ENCODE peak calls at places on chromosome 13, in eight cellular contexts. O is tibial nerve; F is effector memory CD8-positive, alpha-beta T cell; S is anterior cingulate cortex; K is naive thymus-derived CD8-positive, alpha-beta T cell; A is activated gamma-delta T cell treated with Interleukin-2 at 50 U/mL for 16 hours; G is stimulated activated CD8-positive, alpha-beta memory T cell treated with anti-CD3 and anti-CD28 coated beads, Interleukin-12 subunit alpha, Interleukin-12 subunit beta, amount 100 ng/mL, for 4 hours; W is skeletal muscle cell. Y is an unnamed sample.
A peak's percentile ranks its signal among the peaks of the same experiment; 100 is the strongest.

GRCh38 chr13:95603887-95604533 is 40.5 kb downstream of the DZIP1 start:
- DNase-seq in K (no peak), F (no peak), W (no peak), S (peak; percentile 23), G (no peak), A (no peak), O (no peak), Y (peak; percentile 52)

GRCh38 chr13:106597759-106598395 is 29.9 kb upstream of the ARGLU1 start:
- DNase-seq in W (no peak), A (no peak), G (no peak), K (no peak), S (no peak), F (no peak), O (no peak), Y (no peak)

GRCh38 chr13:49023441-49023840 is 47.7 kb downstream of the FNDC3A start:
- DNase-seq in A (no peak), F (no peak), K (no peak), G (no peak), W (peak; percentile 52), S (no peak), O (no peak), Y (peak; percentile 66)

GRCh38 chr13:36001561-36001960 is 129.6 kb downstream of the DCLK1 start:
- DNase-seq in O (no peak), A (no peak), F (no peak), S (no peak), W (no peak), G (no peak), K (no peak), Y (no peak)

GRCh38 chr13:35600137-35600536 is 123.6 kb upstream of the MAB21L1 start:
- DNase-seq in W (peak; percentile 10), O (no peak), F (no peak), A (no peak), G (no peak), S (no peak), K (no peak), Y (no peak)

GRCh38 chr13:53001871-53002270 is 26.7 kb upstream of the OLFM4 start:
- DNase-seq in O (no peak), W (no peak), S (no peak), A (no peak), K (no peak), F (no peak), G (no peak), Y (no peak)

GRCh38 chr13:44380404-44381165 is 7.0 kb downstream of the SERP2 start:
- DNase-seq in W (no peak), F (no peak), S (no peak), G (no peak), K (no peak), A (no peak), O (no peak), Y (no peak)

GRCh38 chr13:108917581-108917980 is 288.2 kb downstream of the MYO16 start:
- DNase-seq in K (no peak), G (no peak), W (no peak), F (no peak), O (no peak), S (no peak), A (no peak), Y (peak; percentile 64)

GRCh38 chr13:42864952-42865634 is 83.7 kb downstream of the FAM216B start:
- DNase-seq in W (no peak), S (no peak), K (no peak), A (no peak), O (no peak), G (no peak), F (no peak), Y (no peak)

GRCh38 chr13:37109080-37109678 is 3.7 kb upstream of the CSNK1A1L start:
- DNase-seq in S (no peak), O (peak; percentile 58), G (no peak), F (no peak), A (no peak), W (no peak), K (peak; percentile 1), Y (peak; percentile 23)